ENCODE peak calls at places on chromosomes 2 and 18, in eight cellular contexts. J is tibial artery; W is aorta; X is mammary epithelial cell; K is CD8-positive, alpha-beta T cell; H is upper lobe of right lung; D is keratinocyte; V is adrenal gland. M is an unnamed sample. For H3K4me1, the result is how much of the 10 kb centered on the place peaks cover.

GRCh38 chr18:60499675-60500074 is 127.1 kb upstream of the MC4R start:
- DNase-seq in J (no peak), D (no peak), H (no peak), K (no peak), W (no peak), V (no peak), X (no peak), M (no peak)

GRCh38 chr2:59297829-59298228 is 1056.7 kb upstream of the FANCL start:
- DNase-seq in V (no peak), X (no peak), H (no peak), W (no peak), K (no peak), J (no peak), D (no peak), M (no peak)

GRCh38 chr2:34734662-34735061 is 1135.6 kb upstream of the FAM98A start:
- DNase-seq in V (no peak), D (no peak), H (no peak), K (no peak), X (no peak), J (no peak), W (no peak), M (no peak)

GRCh38 chr2:6113796-6114195 is 421.6 kb downstream of the SOX11 start:
- DNase-seq in J (no peak), K (no peak), W (no peak), X (no peak), H (no peak), D (no peak), V (no peak), M (no peak)

GRCh38 chr2:38652431-38653273 is 13.3 kb upstream of the GALM start:
- DNase-seq in K (no peak), H (no peak), J (no peak), V (peak), D (no peak), W (no peak), X (no peak), M (no peak)

GRCh38 chr2:202172439-202173191 is 65.8 kb downstream of the SUMO1 start:
- DNase-seq in V (no peak), D (no peak), H (no peak), J (no peak), W (no peak), K (no peak), X (no peak), M (no peak)

GRCh38 chr2:30511122-30512083 is 64.4 kb downstream of the LCLAT1 start:
- DNase-seq in J (peak), K (no peak), W (no peak), D (no peak), V (peak), X (no peak), H (no peak), M (peak)

GRCh38 chr2:162103443-162104009 is 29.5 kb upstream of the DPP4 start:
- DNase-seq in X (no peak), K (no peak), J (no peak), H (no peak), D (no peak), V (no peak), W (no peak), M (no peak)

GRCh38 chr2:203707530-203707929 is 1.1 kb downstream of the CD28 start:
- DNase-seq in V (no peak), H (no peak), X (no peak), J (no peak), W (no peak), D (no peak), K (no peak), M (no peak)

GRCh38 chr2:141392517-141393213 is 738.2 kb downstream of the LRP1B start:
- DNase-seq in V (no peak), K (no peak), J (no peak), W (no peak), H (no peak), X (no peak), D (no peak), M (no peak)

GRCh38 chr2:62826953-62827675 is 121.6 kb downstream of the EHBP1 start:
- DNase-seq in H (no peak), X (no peak), D (no peak), K (no peak), V (no peak), W (no peak), J (no peak), M (no peak)

GRCh38 chr18:10850216-10850615 is 299.2 kb downstream of the PIEZO2 start:
- DNase-seq in J (no peak), D (no peak), H (no peak), K (no peak), V (no peak), X (no peak), W (no peak), M (no peak)

GRCh38 chr2:120401275-120402069 is 55.5 kb downstream of the INHBB start:
- DNase-seq in K (no peak), W (peak), V (no peak), D (no peak), H (no peak), J (peak), X (no peak), M (peak)

GRCh38 chr2:119432882-119433522 is 1.3 kb downstream of the TMEM37 start:
- DNase-seq in V (no peak), X (no peak), W (no peak), K (no peak), H (no peak), J (no peak), D (no peak), M (no peak)

GRCh38 chr18:31199190-31199769 is 36.6 kb upstream of the DSC1 start:
- DNase-seq in X (peak), K (no peak), J (no peak), D (no peak), H (no peak), V (no peak), W (no peak), M (no peak)

GRCh38 chr2:5766051-5766450 is 73.9 kb downstream of the SOX11 start:
- DNase-seq in H (no peak), X (no peak), K (no peak), W (no peak), J (no peak), D (no peak), V (no peak), M (no peak)

GRCh38 chr18:63205791-63206252 is 113.7 kb downstream of the BCL2 start:
- DNase-seq in J (no peak), H (no peak), K (no peak), X (no peak), V (no peak), W (no peak), D (no peak), M (no peak)
- H3K4me1 ChIP-seq in J (under half), H (under half), K (half or more), X (under half), V (under half), W (under half), D (under half), M (under half)

GRCh38 chr2:231118122-231118942 is 6.5 kb downstream of the HTR2B start:
- DNase-seq in W (no peak), K (no peak), H (no peak), X (no peak), J (no peak), V (no peak), D (no peak), M (no peak)

GRCh38 chr2:231111987-231112386 is 12.9 kb downstream of the HTR2B start:
- DNase-seq in D (no peak), J (no peak), W (no peak), X (no peak), K (no peak), V (peak), H (no peak), M (no peak)

GRCh38 chr2:231113489-231113888 is 11.4 kb downstream of the HTR2B start:
- DNase-seq in D (no peak), W (no peak), V (no peak), H (no peak), X (no peak), J (no peak), K (no peak), M (no peak)

GRCh38 chr2:231115651-231116050 is 9.2 kb downstream of the HTR2B start:
- DNase-seq in D (no peak), K (no peak), H (no peak), V (no peak), J (no peak), W (no peak), X (no peak), M (no peak)

GRCh38 chr2:231117148-231117547 is 7.7 kb downstream of the HTR2B start:
- DNase-seq in H (no peak), X (no peak), W (no peak), J (no peak), V (no peak), K (no peak), D (no peak), M (no peak)
- H3K4me1 ChIP-seq in H (under half), X (under half), W (under half), J (under half), V (under half), K (under half), D (under half), M (under half)

GRCh38 chr2:54999182-54999581 is 51.1 kb downstream of the RTN4 start:
- DNase-seq in J (no peak), D (no peak), H (no peak), K (no peak), X (peak), V (peak), W (no peak), M (no peak)
- H3K4me1 ChIP-seq in J (under half), D (under half), H (under half), K (under half), X (under half), V (under half), W (under half), M (half or more)

GRCh38 chr2:239895669-239896068 is 129.5 kb downstream of the NDUFA10 start:
- DNase-seq in K (no peak), V (no peak), H (no peak), X (no peak), W (no peak), D (no peak), J (no peak), M (no peak)
- H3K4me1 ChIP-seq in K (under half), V (under half), H (under half), X (under half), W (under half), D (under half), J (under half), M (under half)

GRCh38 chr2:128638741-128639477 is 320.2 kb upstream of the HS6ST1 start:
- DNase-seq in W (peak), J (peak), X (no peak), H (no peak), V (no peak), K (no peak), D (no peak), M (no peak)
- H3K4me1 ChIP-seq in W (under half), J (under half), X (under half), H (under half), V (under half), K (under half), D (under half), M (under half)

GRCh38 chr18:22489694-22490093 is 72.0 kb upstream of the CTAGE1 start:
- DNase-seq in X (peak), D (no peak), K (no peak), V (no peak), W (no peak), J (no peak), H (no peak), M (no peak)

GRCh38 chr18:22485808-22486244 is 68.1 kb upstream of the CTAGE1 start:
- DNase-seq in K (no peak), D (no peak), W (no peak), V (no peak), H (no peak), J (no peak), X (peak), M (no peak)

GRCh38 chr18:22490429-22490846 is 72.7 kb upstream of the CTAGE1 start:
- DNase-seq in W (no peak), V (peak), X (no peak), K (no peak), D (no peak), J (no peak), H (no peak), M (no peak)

GRCh38 chr18:22486667-22487066 is 69.0 kb upstream of the CTAGE1 start:
- DNase-seq in H (no peak), V (no peak), K (no peak), X (no peak), D (no peak), J (peak), W (no peak), M (no peak)

GRCh38 chr18:22488554-22488953 is 70.8 kb upstream of the CTAGE1 start:
- DNase-seq in J (peak), X (no peak), D (no peak), W (peak), K (no peak), V (peak), H (no peak), M (peak)
- H3K4me1 ChIP-seq in J (under half), X (under half), D (under half), W (under half), K (under half), V (under half), H (under half), M (under half)

GRCh38 chr2:85706604-85707296 is 12.6 kb downstream of the GNLY start:
- DNase-seq in X (no peak), K (no peak), W (no peak), D (no peak), J (peak), V (peak), H (peak), M (peak)
- H3K4me1 ChIP-seq in X (under half), K (under half), W (under half), D (under half), J (under half), V (under half), H (half or more), M (half or more)